ENCODE peak calls at places on chromosomes 7 and 10, in nine cellular contexts. G is NCI-H1092; R is nucleus accumbens; T is mesendoderm; U is AG04450; D is MCF 10A; X is renal cortical epithelial cell; C is HTR-8/SVneo; P is activated CD4-positive, alpha-beta T cell treated with anti-CD3 and anti-CD28 coated beads, Interleukin-2, amount 10 ng/mL, durations not matched to agents 7 days and 5 days. F is an unnamed sample.

GRCh38 chr10:103072276-103072675 is 120.8 kb downstream of the NT5C2 start:
- DNase-seq in G (no peak), R (no peak), T (no peak), U (no peak), D (no peak), X (no peak), C (no peak), P (no peak), F (no peak)

GRCh38 chr10:101032637-101033201 is 1.7 kb downstream of the SFXN3 start:
- DNase-seq in G (no peak), R (no peak), T (peak; percentile 81), U (peak; percentile 75), D (peak; percentile 78), X (peak; percentile 79), C (peak; percentile 78), P (peak; percentile 52), F (peak; percentile 89)

GRCh38 chr10:63391812-63392211 is 74.0 kb downstream of the JMJD1C start:
- DNase-seq in G (no peak), R (no peak), T (no peak), U (no peak), D (no peak), X (no peak), C (no peak), P (no peak), F (no peak)

GRCh38 chr7:76191783-76192240 is 9.9 kb upstream of the SRRM3 start:
- DNase-seq in G (no peak), R (no peak), T (peak; percentile 96), U (no peak), D (peak; percentile 18), X (peak; percentile 21), C (peak; percentile 18), P (no peak), F (no peak)

GRCh38 chr7:57343901-57344622 is 105.9 kb upstream of the ZNF716 start:
- DNase-seq in G (no peak), R (no peak), T (no peak), U (no peak), D (no peak), X (no peak), C (no peak), P (no peak), F (no peak)

GRCh38 chr7:16590424-16590823 is 55.1 kb downstream of the ANKMY2 start:
- DNase-seq in G (no peak), R (no peak), T (no peak), U (no peak), D (peak; percentile 8), X (peak; percentile 18), C (no peak), P (no peak), F (no peak)

GRCh38 chr10:10816453-10816852 is 201.2 kb upstream of the CELF2 start:
- DNase-seq in G (no peak), R (no peak), T (no peak), U (no peak), D (no peak), X (no peak), C (no peak), P (no peak), F (no peak)

GRCh38 chr7:107920048-107920772 is 29.2 kb downstream of the DLD start:
- DNase-seq in G (no peak), R (no peak), T (no peak), U (no peak), D (peak; percentile 21), X (peak; percentile 37), C (no peak), P (no peak), F (no peak)

GRCh38 chr10:34252111-34252510 is 563.0 kb downstream of the PARD3 start:
- DNase-seq in G (no peak), R (no peak), T (peak; percentile 95), U (no peak), D (peak; percentile 20), X (no peak), C (no peak), P (no peak), F (no peak)

GRCh38 chr10:69636626-69637550 is 6.8 kb downstream of the FAM241B start:
- DNase-seq in G (no peak), R (no peak), T (peak; percentile 56), U (no peak), D (peak; percentile 39), X (peak; percentile 16), C (no peak), P (peak; percentile 53), F (no peak)

GRCh38 chr7:105885386-105886111 is 9.2 kb upstream of the ATXN7L1 start:
- DNase-seq in G (peak; percentile 35), R (no peak), T (no peak), U (no peak), D (peak; percentile 27), X (peak; percentile 26), C (no peak), P (no peak), F (no peak)

GRCh38 chr10:34446046-34446445 is 369.1 kb downstream of the PARD3 start:
- DNase-seq in G (no peak), R (no peak), T (no peak), U (no peak), D (no peak), X (peak; percentile 46), C (no peak), P (no peak), F (no peak)

GRCh38 chr7:127591591-127591990 is 1.9 kb upstream of the FSCN3 start:
- DNase-seq in G (no peak), R (no peak), T (no peak), U (no peak), D (no peak), X (no peak), C (no peak), P (no peak), F (no peak)

GRCh38 chr7:65397730-65398142 is 24.1 kb downstream of the ZNF92 start:
- DNase-seq in G (no peak), R (no peak), T (peak; percentile 73), U (no peak), D (no peak), X (peak; percentile 73), C (no peak), P (no peak), F (no peak)

GRCh38 chr10:988667-989545 is 672 bp downstream of the GTPBP4 start:
- DNase-seq in G (no peak), R (no peak), T (no peak), U (no peak), D (peak; percentile 19), X (peak; percentile 41), C (no peak), P (peak; percentile 26), F (no peak)

GRCh38 chr7:7970620-7971307 is 2.2 kb downstream of the GLCCI1 start:
- DNase-seq in G (peak; percentile 19), R (no peak), T (no peak), U (no peak), D (no peak), X (no peak), C (no peak), P (peak; percentile 25), F (no peak)

GRCh38 chr10:95788830-95789229 is 32.9 kb downstream of the ENTPD1 start:
- DNase-seq in G (no peak), R (no peak), T (no peak), U (peak; percentile 34), D (peak; percentile 8), X (no peak), C (no peak), P (no peak), F (peak; percentile 48)

F was measured in AG20443.